ENCODE peak calls at places on chromosome 14, in five cellular contexts. Z is CD8-positive, alpha-beta T cell; K is endothelial cell; I is tibial artery; E is AG09319. P is an unnamed sample.

GRCh38 chr14:80584638-80585505 is 356.7 kb downstream of the CEP128 start:
- DNase-seq in K (no peak), I (no peak), E (no peak), Z (no peak), P (no peak)

GRCh38 chr14:90645842-90646443 is 170.3 kb downstream of the TTC7B start:
- DNase-seq in Z (no peak), K (no peak), E (no peak), I (no peak), P (no peak)

GRCh38 chr14:57182760-57183503 is 85.8 kb downstream of the EXOC5 start:
- DNase-seq in I (no peak), E (no peak), K (peak), Z (no peak), P (no peak)

GRCh38 chr14:64610049-64610746 is 60.4 kb downstream of the PPP1R36 start:
- DNase-seq in I (no peak), K (no peak), E (no peak), Z (no peak), P (no peak)

GRCh38 chr14:43528321-43528720 is 978.8 kb downstream of the FSCB start:
- DNase-seq in I (no peak), Z (no peak), K (no peak), E (no peak), P (no peak)

GRCh38 chr14:72594099-72594901 is 299.6 kb downstream of the DPF3 start:
- DNase-seq in I (no peak), Z (peak), E (no peak), K (no peak), P (no peak)

GRCh38 chr14:80978403-80978802 is 23.0 kb downstream of the TSHR start:
- DNase-seq in I (no peak), E (no peak), Z (no peak), K (no peak), P (no peak)

GRCh38 chr14:29222671-29223268 is 456.2 kb downstream of the FOXG1 start:
- DNase-seq in E (no peak), Z (no peak), K (peak), I (no peak), P (no peak)

GRCh38 chr14:32383337-32384009 is 54.4 kb downstream of the AKAP6 start:
- DNase-seq in Z (no peak), I (no peak), E (no peak), K (no peak), P (no peak)

GRCh38 chr14:100045687-100046344 is 19.4 kb upstream of the EVL start:
- DNase-seq in E (peak), I (no peak), K (no peak), Z (no peak), P (no peak)

GRCh38 chr14:80958258-80958657 is 2.8 kb downstream of the TSHR start:
- DNase-seq in K (no peak), Z (no peak), E (no peak), I (no peak), P (no peak)

GRCh38 chr14:53152627-53152908 is 555 bp downstream of the DDHD1 start:
- DNase-seq in K (no peak), E (no peak), Z (no peak), I (no peak), P (no peak)

GRCh38 chr14:59454131-59454530 is 11.0 kb downstream of the GPR135 start:
- DNase-seq in I (peak), Z (no peak), K (no peak), E (peak), P (no peak)

GRCh38 chr14:68784298-68784910 is 8.5 kb downstream of the ZFP36L1 start:
- DNase-seq in I (no peak), E (no peak), Z (peak), K (no peak), P (no peak)

GRCh38 chr14:58296731-58297130 is 1.6 kb upstream of the ARID4A start:
- DNase-seq in K (no peak), E (no peak), Z (no peak), I (no peak), P (no peak)

GRCh38 chr14:57212919-57213318 is 55.8 kb downstream of the EXOC5 start:
- DNase-seq in I (no peak), E (no peak), Z (no peak), K (no peak), P (no peak)

GRCh38 chr14:100019156-100019882 is 45.9 kb upstream of the EVL start:
- DNase-seq in Z (no peak), K (no peak), E (no peak), I (no peak), P (no peak)

GRCh38 chr14:105547741-105548169 is 21.4 kb downstream of the TMEM121 start:
- DNase-seq in E (no peak), Z (no peak), I (no peak), K (no peak), P (no peak)

GRCh38 chr14:80787876-80788275 is 153.7 kb downstream of the CEP128 start:
- DNase-seq in Z (no peak), K (no peak), E (no peak), I (no peak), P (no peak)

GRCh38 chr14:105487986-105488777 is 1.5 kb downstream of the CRIP1 start:
- DNase-seq in I (no peak), K (no peak), Z (peak), E (no peak), P (no peak)

GRCh38 chr14:22977684-22978486 is 4.5 kb downstream of the AJUBA start:
- DNase-seq in K (peak), E (no peak), Z (no peak), I (peak), P (no peak)

GRCh38 chr14:34043627-34044372 is 92.9 kb upstream of the EGLN3 start:
- DNase-seq in Z (peak), E (no peak), I (no peak), K (no peak), P (no peak)

GRCh38 chr14:69828372-69828771 is 31.3 kb upstream of the SLC10A1 start:
- DNase-seq in E (no peak), I (no peak), Z (no peak), K (no peak), P (no peak)

GRCh38 chr14:81829447-81829846 is 295.8 kb upstream of the SEL1L start:
- DNase-seq in E (no peak), Z (no peak), I (no peak), K (no peak), P (no peak)

GRCh38 chr14:56413721-56414120 is 165.9 kb upstream of the TMEM260 start:
- DNase-seq in Z (no peak), I (no peak), E (no peak), K (no peak), P (no peak)

GRCh38 chr14:69353168-69353567 is 44.9 kb downstream of the ERH start:
- DNase-seq in E (no peak), I (no peak), K (no peak), Z (no peak), P (no peak)

GRCh38 chr14:90585106-90585505 is 188.3 kb downstream of the CALM1 start:
- DNase-seq in K (no peak), I (no peak), Z (no peak), E (no peak), P (no peak)

GRCh38 chr14:106776395-106776983 is 1250.1 kb downstream of the TMEM121 start:
- DNase-seq in Z (no peak), E (no peak), K (no peak), I (no peak), P (no peak)

GRCh38 chr14:70873627-70874026 is 33.6 kb upstream of the PCNX1 start:
- DNase-seq in I (no peak), E (no peak), Z (peak), K (no peak), P (no peak)

GRCh38 chr14:42057176-42057575 is 450.5 kb downstream of the LRFN5 start:
- DNase-seq in I (no peak), Z (no peak), K (no peak), E (no peak), P (no peak)

GRCh38 chr14:93923586-93923985 is 3.6 kb upstream of the FAM181A start:
- DNase-seq in E (no peak), K (no peak), Z (no peak), I (no peak), P (no peak)

GRCh38 chr14:20631821-20632389 is 9.6 kb downstream of the OR6S1 start:
- DNase-seq in K (peak), I (no peak), E (no peak), Z (no peak), P (no peak)

GRCh38 chr14:38481939-38482678 is 226.2 kb upstream of the CLEC14A start:
- DNase-seq in I (no peak), K (no peak), Z (no peak), E (no peak), P (no peak)

GRCh38 chr14:96793547-96793946 is 3.6 kb upstream of the VRK1 start:
- DNase-seq in K (no peak), I (no peak), Z (no peak), E (no peak), P (no peak)

GRCh38 chr14:104334812-104335161 is 196.4 kb downstream of the KIF26A start:
- DNase-seq in Z (peak), E (no peak), I (no peak), K (no peak), P (peak)

GRCh38 chr14:104332634-104333270 is 194.4 kb downstream of the KIF26A start:
- DNase-seq in I (no peak), E (no peak), K (no peak), Z (peak), P (peak)

GRCh38 chr14:104329793-104330192 is 191.4 kb downstream of the KIF26A start:
- DNase-seq in I (no peak), E (no peak), Z (no peak), K (no peak), P (no peak)

GRCh38 chr14:104333903-104334811 is 195.8 kb downstream of the KIF26A start:
- DNase-seq in I (no peak), Z (no peak), E (no peak), K (no peak), P (peak)

DNA sequence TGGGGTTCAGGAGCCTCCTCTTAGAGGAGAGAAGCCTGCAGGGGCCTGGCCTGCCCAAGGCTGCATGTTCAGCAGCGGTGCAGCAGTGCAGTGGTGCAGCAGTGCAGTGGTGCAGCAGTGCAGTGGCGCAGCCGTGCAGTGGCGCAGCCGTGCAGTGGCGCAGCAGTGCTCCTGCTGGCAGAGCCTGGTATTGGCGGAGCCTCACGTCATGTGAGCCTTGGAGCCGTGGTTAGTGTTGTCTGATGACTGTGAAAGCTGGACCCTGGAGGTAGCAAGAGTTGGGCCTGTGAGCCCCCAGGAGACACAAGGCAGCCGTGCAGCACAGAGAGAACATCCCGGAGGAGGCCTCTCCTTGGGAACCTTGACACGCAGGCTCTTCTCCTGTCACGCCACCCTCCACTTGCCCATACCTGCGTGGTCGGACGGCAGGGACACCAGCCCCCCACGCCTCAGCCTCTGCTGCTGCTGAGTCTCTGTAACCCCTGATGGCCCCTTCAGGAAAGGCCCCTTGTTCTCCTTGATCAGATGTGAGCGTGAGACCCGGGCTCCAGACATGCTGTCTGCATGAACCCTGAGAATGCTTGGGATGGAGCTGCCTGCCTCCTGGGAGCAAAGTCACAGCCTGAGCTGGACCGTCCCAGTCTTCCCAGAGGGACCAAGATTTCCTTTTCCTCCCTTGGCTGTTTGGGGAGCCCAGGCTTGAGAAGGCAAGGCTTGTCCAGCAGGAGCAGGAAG is 193.7 kb downstream of the KIF26A start:
- DNase-seq in Z (peak), K (no peak), E (no peak), I (no peak), P (peak)
- TF ChIP-seq CTCF in Z (no peak), K (no peak), E (no peak), I (no peak), P (no peak)

DNA sequence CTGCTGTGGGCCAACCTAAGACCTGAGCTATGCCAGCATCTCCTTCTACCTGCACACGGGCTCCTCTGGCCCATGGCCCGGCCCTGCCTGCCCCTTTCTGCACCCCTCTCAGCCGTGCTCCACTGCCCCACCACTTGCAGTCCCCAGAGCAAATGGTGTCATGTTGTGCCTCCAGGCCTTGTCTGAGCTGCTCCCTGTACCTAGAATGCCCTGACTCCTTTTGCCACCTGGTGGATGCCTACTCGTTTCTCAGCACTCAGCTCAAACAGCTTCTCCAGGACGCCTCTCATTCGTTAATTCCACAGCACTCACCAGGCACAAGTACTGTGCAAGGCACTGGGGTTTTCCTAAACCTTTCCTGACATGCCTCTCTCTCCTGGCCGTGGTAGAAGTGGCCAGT is 63.2 kb upstream of the PNMA1 start:
- DNase-seq in Z (no peak), I (no peak), K (no peak), E (no peak), P (no peak)
- TF ChIP-seq CTCF in Z (no peak), I (no peak), K (no peak), E (no peak), P (no peak)

DNA sequence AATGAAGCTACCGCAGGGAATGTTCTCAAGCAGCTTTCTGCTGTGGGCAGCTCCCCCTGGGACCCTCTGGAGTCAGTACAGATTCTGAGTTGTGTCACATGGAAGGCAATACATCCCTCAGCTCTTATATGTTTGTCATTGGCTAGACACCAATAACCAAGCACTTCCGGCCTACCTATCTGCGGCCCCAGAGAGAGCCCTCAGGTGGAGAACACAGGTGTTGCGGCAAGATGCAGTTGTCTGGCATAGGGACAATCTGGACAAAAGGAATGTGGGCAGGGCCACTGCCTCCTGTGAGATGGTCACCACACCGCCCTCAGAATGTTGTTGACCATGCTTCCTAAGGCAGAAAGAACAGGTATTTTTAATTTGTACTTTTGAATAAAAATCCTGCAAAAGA is 118.7 kb downstream of the BRMS1L start:
- DNase-seq in Z (no peak), E (no peak), K (peak), I (no peak), P (no peak)
- TF ChIP-seq CTCF in Z (no peak), E (no peak), K (peak), I (no peak), P (peak)

GRCh38 chr14:92353447-92353846 is 30.5 kb downstream of the SLC24A4 start:
- DNase-seq in I (no peak), E (no peak), Z (no peak), K (no peak), P (no peak)

GRCh38 chr14:92356677-92357076 is 33.7 kb downstream of the SLC24A4 start:
- DNase-seq in K (no peak), Z (no peak), I (no peak), E (no peak), P (no peak)

GRCh38 chr14:92351750-92352149 is 28.8 kb downstream of the SLC24A4 start:
- DNase-seq in Z (no peak), I (no peak), K (no peak), E (no peak), P (no peak)

GRCh38 chr14:92348154-92348553 is 25.2 kb downstream of the SLC24A4 start:
- DNase-seq in Z (no peak), I (no peak), E (no peak), K (no peak), P (no peak)

DNA sequence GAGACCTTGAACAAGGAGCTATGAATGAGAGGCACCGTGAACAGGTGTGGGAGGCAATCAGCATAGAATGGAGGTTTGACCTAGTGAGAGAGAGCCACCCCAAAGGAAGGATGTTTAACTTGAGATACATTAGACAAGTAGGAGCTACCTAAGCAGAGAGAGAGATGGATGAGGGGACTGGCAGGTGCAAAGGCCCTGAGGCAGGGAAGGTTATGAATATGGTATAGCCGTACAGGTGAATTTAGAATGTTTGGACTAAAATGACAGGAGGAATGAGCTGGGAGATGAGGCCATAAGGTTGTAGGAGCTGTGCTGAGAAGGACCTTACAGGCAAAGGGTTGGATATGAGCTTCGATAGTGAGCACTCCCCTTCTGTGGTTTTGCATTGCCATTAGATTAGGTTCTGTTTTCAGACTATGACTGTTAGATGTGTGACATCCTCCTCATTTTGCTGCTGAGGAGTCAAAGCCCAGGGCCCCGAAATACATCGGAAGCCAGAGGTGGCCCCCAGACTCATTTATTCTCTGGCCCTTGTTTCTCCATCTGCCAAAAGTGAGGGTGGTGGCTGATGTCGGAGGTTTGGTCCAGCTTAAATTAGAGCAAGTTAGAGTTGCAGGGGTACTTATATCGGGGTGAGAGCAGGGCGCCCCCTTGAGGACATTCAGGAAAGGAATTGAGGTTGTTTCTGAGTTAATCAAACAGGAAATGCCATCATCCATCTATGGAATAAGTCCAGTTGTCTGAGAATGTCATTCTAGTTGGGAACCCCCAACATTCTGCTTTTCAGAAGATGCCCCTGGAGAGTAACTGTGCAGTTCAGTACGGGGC is 29.4 kb downstream of the SLC24A4 start:
- DNase-seq in K (peak), E (no peak), I (no peak), Z (no peak), P (no peak)
- TF ChIP-seq CTCF in K (peak), E (peak), I (peak), Z (peak), P (peak)

DNA sequence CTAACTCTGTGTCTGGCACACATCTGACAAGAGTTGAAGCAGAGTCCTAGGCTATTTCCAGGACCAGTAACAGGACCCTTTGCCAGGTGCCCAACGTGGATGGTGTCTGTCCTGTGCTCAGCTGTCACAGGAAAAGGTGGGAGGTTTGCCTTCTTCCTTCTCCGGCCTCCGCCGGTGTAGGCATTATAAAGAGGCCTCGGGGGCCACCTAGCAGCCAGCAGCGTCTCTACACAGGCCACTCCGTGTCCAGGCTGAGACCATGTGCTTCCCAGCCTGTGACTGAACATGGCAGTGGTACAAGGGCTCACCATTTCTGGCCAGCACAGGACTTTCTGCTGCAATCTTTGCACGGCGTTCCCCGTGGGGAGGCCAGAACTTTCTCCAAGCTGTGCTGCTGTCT is 60.7 kb upstream of the GPATCH2L start:
- DNase-seq in E (no peak), K (peak), Z (no peak), I (peak), P (no peak)
- TF ChIP-seq CTCF in E (peak), K (no peak), Z (no peak), I (peak), P (no peak)

GRCh38 chr14:49768301-49769121 is 558 bp downstream of the KLHDC2 start:
- DNase-seq in K (peak), I (peak), E (no peak), Z (peak), P (no peak)

GRCh38 chr14:49769171-49769570 is 1.2 kb downstream of the KLHDC2 start:
- DNase-seq in Z (no peak), I (no peak), K (no peak), E (no peak), P (no peak)

GRCh38 chr14:49769581-49770211 is 1.7 kb downstream of the KLHDC2 start:
- DNase-seq in Z (no peak), E (no peak), K (no peak), I (no peak), P (no peak)

GRCh38 chr14:49766839-49767238 is 1.1 kb upstream of the KLHDC2 start:
- DNase-seq in Z (no peak), K (no peak), I (no peak), E (no peak), P (no peak)

GRCh38 chr14:49767473-49768300 is at the start of gene KLHDC2:
- DNase-seq in K (peak), E (peak), I (peak), Z (peak), P (peak)
- TF ChIP-seq CTCF in K (no peak), E (no peak), I (peak), Z (peak), P (peak)